ENCODE peak calls at places on chromosomes 7 and 10, in five cellular contexts. A is H9, P is left ventricle myocardium inferior, E is A549, M is psoas muscle. Q is an unnamed sample.

GRCh38 chr10:43137701-43137970 is 609 bp upstream of the CSGALNACT2 start:
- DNase-seq in A (no peak), P (peak; percentile 52), E (peak; percentile 32), M (peak; percentile 70), Q (peak; percentile 77)

GRCh38 chr7:118826237-118826636 is 601.7 kb downstream of the ANKRD7 start:
- DNase-seq in A (no peak), P (no peak), E (no peak), M (no peak), Q (no peak)

GRCh38 chr7:33946094-33946699 is 40.9 kb downstream of the BMPER start:
- DNase-seq in A (no peak), P (no peak), E (no peak), M (no peak), Q (no peak)

GRCh38 chr10:89702121-89702480 is 711 bp downstream of the KIF20B start:
- DNase-seq in A (no peak), P (no peak), E (no peak), M (no peak), Q (no peak)

GRCh38 chr10:46523119-46523880 is 33.2 kb downstream of the GPRIN2 start:
- DNase-seq in A (no peak), P (peak; percentile 19), E (peak; percentile 98), M (peak; percentile 45), Q (no peak)

GRCh38 chr7:115178831-115179230 is 256.9 kb downstream of the MDFIC start:
- DNase-seq in A (no peak), P (no peak), E (no peak), M (no peak), Q (no peak)

GRCh38 chr10:4532976-4533375 is 293.0 kb upstream of the AKR1E2 start:
- DNase-seq in A (no peak), P (no peak), E (no peak), M (no peak), Q (no peak)

GRCh38 chr7:118590107-118590506 is 365.6 kb downstream of the ANKRD7 start:
- DNase-seq in A (peak; percentile 43), P (no peak), E (no peak), M (no peak), Q (no peak)

GRCh38 chr10:130179640-130180039 is 43.4 kb downstream of the GLRX3 start:
- DNase-seq in A (no peak), P (no peak), E (peak; percentile 65), M (no peak), Q (no peak)

GRCh38 chr7:122311719-122312118 is 7.2 kb upstream of the FEZF1 start:
- DNase-seq in A (peak; percentile 52), P (no peak), E (no peak), M (no peak), Q (no peak)

GRCh38 chr7:2792856-2793487 is 51.1 kb downstream of the GNA12 start:
- DNase-seq in A (no peak), P (no peak), E (no peak), M (no peak), Q (no peak)

GRCh38 chr10:112655722-112656121 is 208.7 kb downstream of the VTI1A start:
- DNase-seq in A (no peak), P (no peak), E (no peak), M (no peak), Q (no peak)

GRCh38 chr10:128043259-128044045 is 82.8 kb downstream of the MKI67 start:
- DNase-seq in A (no peak), P (no peak), E (no peak), M (no peak), Q (no peak)

GRCh38 chr7:97857544-97857943 is 14.7 kb downstream of the ASNS start:
- DNase-seq in A (no peak), P (no peak), E (no peak), M (no peak), Q (no peak)

GRCh38 chr10:5919568-5919967 is 29.5 kb downstream of the FBH1 start:
- DNase-seq in A (no peak), P (no peak), E (no peak), M (no peak), Q (no peak)

GRCh38 chr10:115417585-115418265 is 324.6 kb downstream of the ATRNL1 start:
- DNase-seq in A (peak; percentile 77), P (no peak), E (peak; percentile 54), M (no peak), Q (no peak)

GRCh38 chr10:128049226-128050010 is 76.8 kb downstream of the MKI67 start:
- DNase-seq in A (no peak), P (no peak), E (no peak), M (no peak), Q (no peak)

GRCh38 chr7:146235210-146235609 is 118.6 kb downstream of the CNTNAP2 start:
- DNase-seq in A (no peak), P (no peak), E (no peak), M (no peak), Q (no peak)

GRCh38 chr10:77548671-77549070 is 88.9 kb downstream of the KCNMA1 start:
- DNase-seq in A (no peak), P (no peak), E (no peak), M (no peak), Q (no peak)
- H3K27ac ChIP-seq in A (no peak overlapping the region), P (no peak overlapping the region), E (no peak overlapping the region), M (no peak overlapping the region), Q (no peak overlapping the region)

GRCh38 chr7:127252736-127253288 is at the start of gene GRM8:
- DNase-seq in A (peak; percentile 89), P (peak; percentile 27), E (peak; percentile 13), M (peak; percentile 60), Q (peak; percentile 29)

GRCh38 chr7:127253289-127254162 is 785 bp upstream of the GRM8 start:
- DNase-seq in A (peak; percentile 80), P (peak; percentile 60), E (peak; percentile 63), M (peak; percentile 73), Q (peak; percentile 90)

GRCh38 chr7:127252380-127252718 is 392 bp downstream of the GRM8 start:
- DNase-seq in A (no peak), P (no peak), E (no peak), M (no peak), Q (no peak)

GRCh38 chr7:127256326-127256725 is 3.6 kb upstream of the GRM8 start:
- DNase-seq in A (no peak), P (no peak), E (no peak), M (no peak), Q (no peak)

DNA sequence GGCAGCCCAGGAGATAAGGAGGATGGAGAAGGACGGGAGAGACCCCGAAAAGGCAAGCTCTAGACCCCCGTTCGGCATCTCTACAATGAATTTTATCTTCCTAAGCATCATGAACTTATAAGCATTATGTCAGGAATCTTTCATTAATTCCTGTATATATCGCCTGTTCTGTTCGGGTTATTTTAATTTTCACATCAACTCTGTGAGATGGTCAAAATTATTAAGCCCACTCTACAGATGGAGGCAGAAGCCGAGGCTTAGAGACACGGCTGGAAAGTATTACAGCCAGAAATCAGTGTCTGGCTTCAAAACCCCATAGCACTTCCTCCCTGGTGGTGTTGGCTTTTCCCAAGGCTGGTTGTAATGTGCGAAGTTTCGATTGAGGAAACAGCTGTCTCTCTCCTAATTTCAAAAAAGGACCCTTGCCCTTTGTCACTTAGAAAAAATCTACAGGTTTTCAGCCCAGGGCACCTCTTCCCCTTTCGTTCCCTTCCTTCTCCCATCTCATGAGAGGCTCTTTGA is 1.5 kb upstream of the GRM8 start:
- DNase-seq in A (no peak), P (no peak), E (no peak), M (no peak), Q (no peak)
- TF ChIP-seq CTCF in A (peak; percentile 3), P (peak; percentile 21), E (no peak), M (no peak), Q (no peak)

GRCh38 chr7:30910369-30911073 is 1.1 kb upstream of the AQP1 start:
- DNase-seq in A (no peak), P (no peak), E (no peak), M (no peak), Q (no peak)
- H3K4me1 ChIP-seq in A (no peaks in the 10 kb centered on the region), P (peaks cover 98% of the 10 kb centered on the region), E (peaks cover 17% of the 10 kb centered on the region), M (no peaks in the 10 kb centered on the region), Q (peaks cover 45% of the 10 kb centered on the region)

GRCh38 chr10:35412900-35413491 is 76.7 kb downstream of the CCNY start:
- DNase-seq in A (no peak), P (no peak), E (no peak), M (no peak), Q (no peak)

GRCh38 chr10:35416628-35417625 is 80.6 kb downstream of the CCNY start:
- DNase-seq in A (no peak), P (no peak), E (no peak), M (no peak), Q (no peak)

GRCh38 chr10:35412336-35412735 is 76.0 kb downstream of the CCNY start:
- DNase-seq in A (no peak), P (no peak), E (no peak), M (no peak), Q (no peak)

GRCh38 chr10:35413985-35414861 is 77.9 kb downstream of the CCNY start:
- DNase-seq in A (no peak), P (no peak), E (no peak), M (no peak), Q (no peak)

GRCh38 chr10:35415505-35415904 is 79.2 kb downstream of the CCNY start:
- DNase-seq in A (no peak), P (no peak), E (no peak), M (no peak), Q (no peak)
- H3K27ac ChIP-seq in A (no peak overlapping the region), P (peak overlapping the region; percentile 60), E (no peak overlapping the region), M (peak overlapping the region; percentile 1), Q (no peak overlapping the region)

DNA sequence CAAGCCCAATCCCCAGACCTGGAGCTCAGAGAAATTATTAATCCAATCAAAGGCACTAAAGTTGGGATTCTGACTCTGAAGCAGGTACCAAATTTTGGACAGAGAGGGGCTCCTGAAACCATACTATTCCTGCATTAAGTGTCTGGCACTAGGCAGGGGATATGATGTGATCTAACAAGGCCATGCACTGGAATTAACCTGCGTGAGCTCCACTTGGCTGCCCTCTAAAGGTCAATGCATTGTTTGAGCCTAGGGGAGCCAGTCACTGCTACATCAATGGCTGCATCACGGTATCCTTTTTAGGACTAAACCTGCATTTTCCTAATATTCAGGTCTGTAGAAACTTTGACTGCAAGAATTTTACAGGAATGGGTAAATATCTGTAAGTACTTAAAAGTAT is 42.1 kb downstream of the ST8SIA6 start:
- DNase-seq in A (peak; percentile 55), P (no peak), E (peak; percentile 9), M (no peak), Q (no peak)
- TF ChIP-seq CTCF in A (peak; percentile 58), P (no peak), E (no peak), M (no peak), Q (no peak)

GRCh38 chr7:106095634-106096033 is 16.5 kb downstream of the SYPL1 start:
- DNase-seq in A (no peak), P (no peak), E (no peak), M (no peak), Q (no peak)

GRCh38 chr7:106089647-106090046 is 22.5 kb downstream of the SYPL1 start:
- DNase-seq in A (no peak), P (no peak), E (no peak), M (no peak), Q (no peak)

GRCh38 chr7:106094780-106095179 is 17.3 kb downstream of the SYPL1 start:
- DNase-seq in A (no peak), P (no peak), E (no peak), M (no peak), Q (no peak)

GRCh38 chr7:106088014-106088413 is 24.1 kb downstream of the SYPL1 start:
- DNase-seq in A (no peak), P (no peak), E (no peak), M (no peak), Q (no peak)

GRCh38 chr7:106092204-106092603 is 19.9 kb downstream of the SYPL1 start:
- DNase-seq in A (no peak), P (no peak), E (no peak), M (no peak), Q (no peak)
- H3K4me1 ChIP-seq in A (no peaks in the 10 kb centered on the region), P (peaks cover 6% of the 10 kb centered on the region), E (no peaks in the 10 kb centered on the region), M (no peaks in the 10 kb centered on the region), Q (no peaks in the 10 kb centered on the region)

Q was measured in pancreas.